ENCODE peak calls at places on chromosomes 3 and 15, in six cellular contexts. One of them, this sample, is unnamed.

GRCh38 chr3:149605902-149606301 is 51.9 kb downstream of the WWTR1 start:
- DNase-seq in tibial nerve: no peak
- DNase-seq in glutamatergic neuron: no peak
- DNase-seq in upper lobe of right lung: no peak
- DNase-seq in mammary epithelial cell: peak
- DNase-seq in neural progenitor cell: no peak
- DNase-seq in this sample: peak

GRCh38 chr15:85607141-85607806 is 187.5 kb downstream of the KLHL25 start:
- DNase-seq in tibial nerve: no peak
- DNase-seq in glutamatergic neuron: no peak
- DNase-seq in upper lobe of right lung: no peak
- DNase-seq in mammary epithelial cell: peak
- DNase-seq in neural progenitor cell: no peak
- DNase-seq in this sample: peak

GRCh38 chr3:151918253-151919029 is 45.0 kb downstream of the SUCNR1 start:
- DNase-seq in tibial nerve: no peak
- DNase-seq in glutamatergic neuron: no peak
- DNase-seq in upper lobe of right lung: no peak
- DNase-seq in mammary epithelial cell: peak
- DNase-seq in neural progenitor cell: peak
- DNase-seq in this sample: peak

GRCh38 chr3:70880416-70880815 is 568.0 kb upstream of the MDFIC2 start:
- DNase-seq in tibial nerve: no peak
- DNase-seq in glutamatergic neuron: no peak
- DNase-seq in upper lobe of right lung: no peak
- DNase-seq in mammary epithelial cell: no peak
- DNase-seq in neural progenitor cell: no peak
- DNase-seq in this sample: no peak

GRCh38 chr3:188153498-188153948 is 434 bp upstream of the LPP start:
- DNase-seq in tibial nerve: peak
- DNase-seq in glutamatergic neuron: peak
- DNase-seq in upper lobe of right lung: peak
- DNase-seq in mammary epithelial cell: peak
- DNase-seq in neural progenitor cell: peak
- DNase-seq in this sample: peak

GRCh38 chr15:99251436-99251821 is at the start of gene LRRC28:
- DNase-seq in tibial nerve: no peak
- DNase-seq in glutamatergic neuron: no peak
- DNase-seq in upper lobe of right lung: no peak
- DNase-seq in mammary epithelial cell: no peak
- DNase-seq in neural progenitor cell: no peak
- DNase-seq in this sample: no peak

GRCh38 chr3:72953325-72953956 is 43.2 kb upstream of the PPP4R2 start:
- DNase-seq in tibial nerve: no peak
- DNase-seq in glutamatergic neuron: no peak
- DNase-seq in upper lobe of right lung: no peak
- DNase-seq in mammary epithelial cell: no peak
- DNase-seq in neural progenitor cell: no peak
- DNase-seq in this sample: peak

GRCh38 chr3:6921876-6922275 is 61.0 kb downstream of the GRM7 start:
- DNase-seq in tibial nerve: no peak
- DNase-seq in glutamatergic neuron: no peak
- DNase-seq in upper lobe of right lung: no peak
- DNase-seq in mammary epithelial cell: no peak
- DNase-seq in neural progenitor cell: no peak
- DNase-seq in this sample: no peak

GRCh38 chr3:46820852-46821251 is 42.4 kb downstream of the MYL3 start:
- DNase-seq in tibial nerve: no peak
- DNase-seq in glutamatergic neuron: no peak
- DNase-seq in upper lobe of right lung: no peak
- DNase-seq in mammary epithelial cell: no peak
- DNase-seq in neural progenitor cell: no peak
- DNase-seq in this sample: no peak

GRCh38 chr3:71585891-71586809 is 2.6 kb upstream of the FOXP1 start:
- DNase-seq in tibial nerve: no peak
- DNase-seq in glutamatergic neuron: no peak
- DNase-seq in upper lobe of right lung: no peak
- DNase-seq in mammary epithelial cell: no peak
- DNase-seq in neural progenitor cell: peak
- DNase-seq in this sample: peak

GRCh38 chr3:23763040-23763477 is 42.7 kb upstream of the UBE2E1 start:
- DNase-seq in tibial nerve: no peak
- DNase-seq in glutamatergic neuron: peak
- DNase-seq in upper lobe of right lung: no peak
- DNase-seq in mammary epithelial cell: no peak
- DNase-seq in neural progenitor cell: peak
- DNase-seq in this sample: no peak

GRCh38 chr3:120622870-120623718 is 27.0 kb downstream of the NDUFB4 start:
- DNase-seq in tibial nerve: no peak
- DNase-seq in glutamatergic neuron: no peak
- DNase-seq in upper lobe of right lung: no peak
- DNase-seq in mammary epithelial cell: peak
- DNase-seq in neural progenitor cell: peak
- DNase-seq in this sample: peak

GRCh38 chr3:183579967-183580720 is 24.6 kb upstream of the KLHL6 start:
- DNase-seq in tibial nerve: peak
- DNase-seq in glutamatergic neuron: no peak
- DNase-seq in upper lobe of right lung: no peak
- DNase-seq in mammary epithelial cell: no peak
- DNase-seq in neural progenitor cell: no peak
- DNase-seq in this sample: no peak

GRCh38 chr3:38479431-38480092 is 16.6 kb upstream of the EXOG start:
- DNase-seq in tibial nerve: peak
- DNase-seq in glutamatergic neuron: peak
- DNase-seq in upper lobe of right lung: no peak
- DNase-seq in mammary epithelial cell: peak
- DNase-seq in neural progenitor cell: peak
- DNase-seq in this sample: peak

GRCh38 chr3:108518895-108519294 is 8.5 kb upstream of the MYH15 start:
- DNase-seq in tibial nerve: no peak
- DNase-seq in glutamatergic neuron: no peak
- DNase-seq in upper lobe of right lung: no peak
- DNase-seq in mammary epithelial cell: peak
- DNase-seq in neural progenitor cell: no peak
- DNase-seq in this sample: peak

GRCh38 chr3:69079269-69080159 is 651 bp downstream of the UBA3 start:
- DNase-seq in tibial nerve: no peak
- DNase-seq in glutamatergic neuron: peak
- DNase-seq in upper lobe of right lung: peak
- DNase-seq in mammary epithelial cell: peak
- DNase-seq in neural progenitor cell: peak
- DNase-seq in this sample: no peak

GRCh38 chr3:61356678-61357077 is 105.4 kb upstream of the FHIT start:
- DNase-seq in tibial nerve: no peak
- DNase-seq in glutamatergic neuron: no peak
- DNase-seq in upper lobe of right lung: no peak
- DNase-seq in mammary epithelial cell: no peak
- DNase-seq in neural progenitor cell: no peak
- DNase-seq in this sample: no peak

GRCh38 chr3:83953417-83954089 is 1005.2 kb upstream of the CADM2 start:
- DNase-seq in tibial nerve: no peak
- DNase-seq in glutamatergic neuron: no peak
- DNase-seq in upper lobe of right lung: no peak
- DNase-seq in mammary epithelial cell: peak
- DNase-seq in neural progenitor cell: peak
- DNase-seq in this sample: peak

GRCh38 chr3:195700319-195700718 is 20.5 kb upstream of the MUC20 start:
- DNase-seq in tibial nerve: no peak
- DNase-seq in glutamatergic neuron: no peak
- DNase-seq in upper lobe of right lung: no peak
- DNase-seq in mammary epithelial cell: no peak
- DNase-seq in neural progenitor cell: no peak
- DNase-seq in this sample: no peak

GRCh38 chr3:48739955-48740823 is 23.2 kb upstream of the IP6K2 start:
- DNase-seq in tibial nerve: peak
- DNase-seq in glutamatergic neuron: peak
- DNase-seq in upper lobe of right lung: peak
- DNase-seq in mammary epithelial cell: peak
- DNase-seq in neural progenitor cell: peak
- DNase-seq in this sample: peak

GRCh38 chr3:72340476-72341379 is 507.5 kb downstream of the SHQ1 start:
- DNase-seq in tibial nerve: no peak
- DNase-seq in glutamatergic neuron: no peak
- DNase-seq in upper lobe of right lung: no peak
- DNase-seq in mammary epithelial cell: peak
- DNase-seq in neural progenitor cell: no peak
- DNase-seq in this sample: no peak

GRCh38 chr3:133691410-133692107 is 29.8 kb upstream of the TOPBP1 start:
- DNase-seq in tibial nerve: no peak
- DNase-seq in glutamatergic neuron: no peak
- DNase-seq in upper lobe of right lung: no peak
- DNase-seq in mammary epithelial cell: peak
- DNase-seq in neural progenitor cell: no peak
- DNase-seq in this sample: peak

GRCh38 chr15:63301088-63301487 is 23.7 kb downstream of the APH1B start:
- DNase-seq in tibial nerve: no peak
- DNase-seq in glutamatergic neuron: no peak
- DNase-seq in upper lobe of right lung: no peak
- DNase-seq in mammary epithelial cell: no peak
- DNase-seq in neural progenitor cell: no peak
- DNase-seq in this sample: no peak

GRCh38 chr3:184583345-184584000 is 21.9 kb downstream of the EPHB3 start:
- DNase-seq in tibial nerve: no peak
- DNase-seq in glutamatergic neuron: no peak
- DNase-seq in upper lobe of right lung: no peak
- DNase-seq in mammary epithelial cell: no peak
- DNase-seq in neural progenitor cell: peak
- DNase-seq in this sample: no peak

GRCh38 chr15:75721923-75722870 is 9.5 kb upstream of the CSPG4 start:
- DNase-seq in tibial nerve: no peak
- DNase-seq in glutamatergic neuron: peak
- DNase-seq in upper lobe of right lung: no peak
- DNase-seq in mammary epithelial cell: no peak
- DNase-seq in neural progenitor cell: no peak
- DNase-seq in this sample: no peak

GRCh38 chr15:75721462-75721922 is 8.8 kb upstream of the CSPG4 start:
- DNase-seq in tibial nerve: no peak
- DNase-seq in glutamatergic neuron: peak
- DNase-seq in upper lobe of right lung: no peak
- DNase-seq in mammary epithelial cell: no peak
- DNase-seq in neural progenitor cell: no peak
- DNase-seq in this sample: no peak

GRCh38 chr15:75723171-75723846 is 10.7 kb upstream of the CSPG4 start:
- DNase-seq in tibial nerve: no peak
- DNase-seq in glutamatergic neuron: no peak
- DNase-seq in upper lobe of right lung: no peak
- DNase-seq in mammary epithelial cell: peak
- DNase-seq in neural progenitor cell: no peak
- DNase-seq in this sample: peak

GRCh38 chr15:75720297-75720696 is 7.6 kb upstream of the CSPG4 start:
- DNase-seq in tibial nerve: no peak
- DNase-seq in glutamatergic neuron: no peak
- DNase-seq in upper lobe of right lung: no peak
- DNase-seq in mammary epithelial cell: no peak
- DNase-seq in neural progenitor cell: no peak
- DNase-seq in this sample: no peak

GRCh38 chr15:75720787-75721461 is 8.3 kb upstream of the CSPG4 start:
- DNase-seq in tibial nerve: no peak
- DNase-seq in glutamatergic neuron: peak
- DNase-seq in upper lobe of right lung: peak
- DNase-seq in mammary epithelial cell: peak
- DNase-seq in neural progenitor cell: peak
- DNase-seq in this sample: peak
- TF ChIP-seq CTCF in tibial nerve: no peak
- TF ChIP-seq CTCF in glutamatergic neuron: no peak
- TF ChIP-seq CTCF in upper lobe of right lung: peak
- TF ChIP-seq CTCF in mammary epithelial cell: peak
- TF ChIP-seq CTCF in neural progenitor cell: peak
- TF ChIP-seq CTCF in this sample: peak

GRCh38 chr3:194245474-194245873 is 105.7 kb downstream of the CPN2 start:
- DNase-seq in tibial nerve: no peak
- DNase-seq in glutamatergic neuron: no peak
- DNase-seq in upper lobe of right lung: no peak
- DNase-seq in mammary epithelial cell: no peak
- DNase-seq in neural progenitor cell: no peak
- DNase-seq in this sample: no peak

GRCh38 chr3:194246709-194247349 is 104.3 kb downstream of the CPN2 start:
- DNase-seq in tibial nerve: no peak
- DNase-seq in glutamatergic neuron: no peak
- DNase-seq in upper lobe of right lung: no peak
- DNase-seq in mammary epithelial cell: no peak
- DNase-seq in neural progenitor cell: no peak
- DNase-seq in this sample: no peak

GRCh38 chr3:194247350-194247740 is 103.8 kb downstream of the CPN2 start:
- DNase-seq in tibial nerve: no peak
- DNase-seq in glutamatergic neuron: no peak
- DNase-seq in upper lobe of right lung: no peak
- DNase-seq in mammary epithelial cell: no peak
- DNase-seq in neural progenitor cell: no peak
- DNase-seq in this sample: no peak

GRCh38 chr3:194244167-194244566 is 107.0 kb downstream of the CPN2 start:
- DNase-seq in tibial nerve: no peak
- DNase-seq in glutamatergic neuron: no peak
- DNase-seq in upper lobe of right lung: no peak
- DNase-seq in mammary epithelial cell: no peak
- DNase-seq in neural progenitor cell: no peak
- DNase-seq in this sample: no peak

DNA sequence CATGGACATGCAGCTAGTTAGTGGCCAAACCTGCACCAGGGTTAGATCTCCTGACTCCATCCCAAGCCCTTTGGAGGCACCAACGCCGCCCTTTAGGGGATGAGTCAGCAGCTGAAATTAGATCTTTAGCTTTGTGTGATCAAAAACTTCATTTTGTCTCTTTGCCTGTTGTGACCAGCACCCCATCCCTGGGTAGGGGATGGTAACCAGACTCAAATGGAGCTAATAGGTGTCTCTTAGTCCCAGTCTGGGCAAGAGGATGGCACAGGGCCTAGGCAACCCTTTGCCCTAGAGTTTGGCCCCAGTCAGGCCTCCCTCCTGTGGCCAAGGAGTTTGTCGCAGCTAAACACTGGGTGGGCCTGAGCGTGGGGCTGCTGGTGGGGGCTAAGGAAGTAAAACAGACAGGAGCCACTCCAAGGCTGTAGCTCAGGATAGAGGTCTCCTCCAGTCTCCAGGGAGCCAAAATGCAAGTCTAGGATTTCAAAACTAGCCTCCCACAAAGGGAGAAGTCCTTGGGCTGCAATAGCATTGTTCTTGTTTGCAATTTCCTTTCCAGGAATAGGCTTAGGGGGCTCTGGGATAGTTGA is 105.1 kb downstream of the CPN2 start:
- DNase-seq in tibial nerve: no peak
- DNase-seq in glutamatergic neuron: no peak
- DNase-seq in upper lobe of right lung: no peak
- DNase-seq in mammary epithelial cell: no peak
- DNase-seq in neural progenitor cell: no peak
- DNase-seq in this sample: no peak
- TF ChIP-seq CTCF in tibial nerve: no peak
- TF ChIP-seq CTCF in glutamatergic neuron: no peak
- TF ChIP-seq CTCF in upper lobe of right lung: no peak
- TF ChIP-seq CTCF in mammary epithelial cell: no peak
- TF ChIP-seq CTCF in neural progenitor cell: peak
- TF ChIP-seq CTCF in this sample: no peak

GRCh38 chr3:39638286-39638685 is 170.8 kb downstream of the MOBP start:
- DNase-seq in tibial nerve: no peak
- DNase-seq in glutamatergic neuron: no peak
- DNase-seq in upper lobe of right lung: no peak
- DNase-seq in mammary epithelial cell: no peak
- DNase-seq in neural progenitor cell: no peak
- DNase-seq in this sample: peak
- TF ChIP-seq CTCF in tibial nerve: no peak
- TF ChIP-seq CTCF in glutamatergic neuron: no peak
- TF ChIP-seq CTCF in upper lobe of right lung: no peak
- TF ChIP-seq CTCF in mammary epithelial cell: no peak
- TF ChIP-seq CTCF in neural progenitor cell: no peak
- TF ChIP-seq CTCF in this sample: no peak

GRCh38 chr15:68583321-68583720 is 4.5 kb downstream of the CORO2B start:
- DNase-seq in tibial nerve: no peak
- DNase-seq in glutamatergic neuron: peak
- DNase-seq in upper lobe of right lung: no peak
- DNase-seq in mammary epithelial cell: no peak
- DNase-seq in neural progenitor cell: no peak
- DNase-seq in this sample: no peak
- TF ChIP-seq CTCF in tibial nerve: no peak
- TF ChIP-seq CTCF in glutamatergic neuron: no peak
- TF ChIP-seq CTCF in upper lobe of right lung: no peak
- TF ChIP-seq CTCF in mammary epithelial cell: no peak
- TF ChIP-seq CTCF in neural progenitor cell: no peak
- TF ChIP-seq CTCF in this sample: no peak